ENCODE peak calls at places on chromosomes 7 and 10, in nine cellular contexts. One of them, this sample, is unnamed. For H3K9me3, the result is how much of the 10 kb centered on the place peaks cover.

GRCh38 chr7:21412953-21413352 is 14.9 kb upstream of the SP4 start:
- DNase-seq in stomach: no peak
- DNase-seq in ovary: no peak
- DNase-seq in transverse colon: no peak
- DNase-seq in K562: no peak
- DNase-seq in HepG2: no peak
- DNase-seq in A549: no peak
- DNase-seq in esophagus muscularis mucosa: no peak
- DNase-seq in sigmoid colon: no peak
- DNase-seq in this sample: no peak

GRCh38 chr10:23172846-23173548 is 19.1 kb upstream of the PTF1A start:
- DNase-seq in stomach: no peak
- DNase-seq in ovary: no peak
- DNase-seq in transverse colon: no peak
- DNase-seq in K562: no peak
- DNase-seq in HepG2: no peak
- DNase-seq in A549: no peak
- DNase-seq in esophagus muscularis mucosa: no peak
- DNase-seq in sigmoid colon: no peak
- DNase-seq in this sample: no peak

GRCh38 chr10:59002011-59002410 is 174.4 kb upstream of the PHYHIPL start:
- DNase-seq in stomach: no peak
- DNase-seq in ovary: no peak
- DNase-seq in transverse colon: no peak
- DNase-seq in K562: no peak
- DNase-seq in HepG2: no peak
- DNase-seq in A549: no peak
- DNase-seq in esophagus muscularis mucosa: no peak
- DNase-seq in sigmoid colon: no peak
- DNase-seq in this sample: no peak

GRCh38 chr7:130481898-130482297 is 10.0 kb upstream of the MEST start:
- DNase-seq in stomach: peak
- DNase-seq in ovary: no peak
- DNase-seq in transverse colon: no peak
- DNase-seq in K562: no peak
- DNase-seq in HepG2: no peak
- DNase-seq in A549: no peak
- DNase-seq in esophagus muscularis mucosa: no peak
- DNase-seq in sigmoid colon: no peak
- DNase-seq in this sample: no peak

GRCh38 chr10:23702977-23703414 is 264.1 kb downstream of the OTUD1 start:
- DNase-seq in stomach: peak
- DNase-seq in ovary: no peak
- DNase-seq in transverse colon: peak
- DNase-seq in K562: peak
- DNase-seq in HepG2: peak
- DNase-seq in A549: peak
- DNase-seq in esophagus muscularis mucosa: no peak
- DNase-seq in sigmoid colon: peak
- DNase-seq in this sample: no peak

GRCh38 chr7:132392713-132393112 is 183.6 kb downstream of the PLXNA4 start:
- DNase-seq in stomach: no peak
- DNase-seq in ovary: no peak
- DNase-seq in transverse colon: no peak
- DNase-seq in K562: no peak
- DNase-seq in HepG2: no peak
- DNase-seq in A549: no peak
- DNase-seq in esophagus muscularis mucosa: no peak
- DNase-seq in sigmoid colon: no peak
- DNase-seq in this sample: no peak

GRCh38 chr7:83484266-83484665 is 164.7 kb downstream of the SEMA3E start:
- DNase-seq in stomach: no peak
- DNase-seq in ovary: no peak
- DNase-seq in transverse colon: no peak
- DNase-seq in K562: no peak
- DNase-seq in HepG2: no peak
- DNase-seq in A549: no peak
- DNase-seq in esophagus muscularis mucosa: no peak
- DNase-seq in sigmoid colon: no peak
- DNase-seq in this sample: no peak

GRCh38 chr10:43361532-43362190 is 9.8 kb upstream of the FXYD4 start:
- DNase-seq in stomach: no peak
- DNase-seq in ovary: no peak
- DNase-seq in transverse colon: no peak
- DNase-seq in K562: no peak
- DNase-seq in HepG2: no peak
- DNase-seq in A549: no peak
- DNase-seq in esophagus muscularis mucosa: no peak
- DNase-seq in sigmoid colon: no peak
- DNase-seq in this sample: no peak

GRCh38 chr7:51121945-51122425 is 194.6 kb downstream of the COBL start:
- DNase-seq in stomach: no peak
- DNase-seq in ovary: no peak
- DNase-seq in transverse colon: no peak
- DNase-seq in K562: no peak
- DNase-seq in HepG2: no peak
- DNase-seq in A549: no peak
- DNase-seq in esophagus muscularis mucosa: peak
- DNase-seq in sigmoid colon: no peak
- DNase-seq in this sample: no peak

GRCh38 chr10:61786728-61787127 is 114.8 kb upstream of the ARID5B start:
- DNase-seq in stomach: no peak
- DNase-seq in ovary: no peak
- DNase-seq in transverse colon: no peak
- DNase-seq in K562: peak
- DNase-seq in HepG2: no peak
- DNase-seq in A549: no peak
- DNase-seq in esophagus muscularis mucosa: no peak
- DNase-seq in sigmoid colon: no peak
- DNase-seq in this sample: peak

GRCh38 chr7:50446542-50446960 is 3.6 kb downstream of the FIGNL1 start:
- DNase-seq in stomach: no peak
- DNase-seq in ovary: no peak
- DNase-seq in transverse colon: no peak
- DNase-seq in K562: no peak
- DNase-seq in HepG2: peak
- DNase-seq in A549: peak
- DNase-seq in esophagus muscularis mucosa: no peak
- DNase-seq in sigmoid colon: no peak
- DNase-seq in this sample: no peak

GRCh38 chr10:119654540-119654939 is 3.4 kb downstream of the BAG3 start:
- DNase-seq in stomach: peak
- DNase-seq in ovary: no peak
- DNase-seq in transverse colon: peak
- DNase-seq in K562: no peak
- DNase-seq in HepG2: peak
- DNase-seq in A549: peak
- DNase-seq in esophagus muscularis mucosa: no peak
- DNase-seq in sigmoid colon: peak
- DNase-seq in this sample: no peak

GRCh38 chr10:4671451-4672145 is 154.4 kb upstream of the AKR1E2 start:
- DNase-seq in stomach: no peak
- DNase-seq in ovary: no peak
- DNase-seq in transverse colon: no peak
- DNase-seq in K562: no peak
- DNase-seq in HepG2: no peak
- DNase-seq in A549: peak
- DNase-seq in esophagus muscularis mucosa: no peak
- DNase-seq in sigmoid colon: no peak
- DNase-seq in this sample: no peak
- TF ChIP-seq EP300 in stomach: no peak
- TF ChIP-seq EP300 in ovary: no peak
- TF ChIP-seq EP300 in transverse colon: no peak
- TF ChIP-seq EP300 in K562: no peak
- TF ChIP-seq EP300 in HepG2: no peak
- TF ChIP-seq EP300 in A549: no peak
- TF ChIP-seq EP300 in esophagus muscularis mucosa: no peak
- TF ChIP-seq EP300 in sigmoid colon: no peak
- TF ChIP-seq EP300 in this sample: no peak

GRCh38 chr7:157817433-157817832 is 480.6 kb downstream of the DNAJB6 start:
- DNase-seq in stomach: no peak
- DNase-seq in ovary: no peak
- DNase-seq in transverse colon: no peak
- DNase-seq in K562: no peak
- DNase-seq in HepG2: no peak
- DNase-seq in A549: no peak
- DNase-seq in esophagus muscularis mucosa: no peak
- DNase-seq in sigmoid colon: no peak
- DNase-seq in this sample: no peak

GRCh38 chr7:157818701-157819516 is 482.1 kb downstream of the DNAJB6 start:
- DNase-seq in stomach: no peak
- DNase-seq in ovary: no peak
- DNase-seq in transverse colon: no peak
- DNase-seq in K562: no peak
- DNase-seq in HepG2: no peak
- DNase-seq in A549: no peak
- DNase-seq in esophagus muscularis mucosa: no peak
- DNase-seq in sigmoid colon: no peak
- DNase-seq in this sample: no peak

GRCh38 chr7:157820796-157821195 is 484.0 kb downstream of the DNAJB6 start:
- DNase-seq in stomach: no peak
- DNase-seq in ovary: no peak
- DNase-seq in transverse colon: no peak
- DNase-seq in K562: no peak
- DNase-seq in HepG2: no peak
- DNase-seq in A549: no peak
- DNase-seq in esophagus muscularis mucosa: no peak
- DNase-seq in sigmoid colon: no peak
- DNase-seq in this sample: no peak

GRCh38 chr7:157817944-157818700 is 481.3 kb downstream of the DNAJB6 start:
- DNase-seq in stomach: no peak
- DNase-seq in ovary: no peak
- DNase-seq in transverse colon: no peak
- DNase-seq in K562: no peak
- DNase-seq in HepG2: no peak
- DNase-seq in A549: no peak
- DNase-seq in esophagus muscularis mucosa: no peak
- DNase-seq in sigmoid colon: no peak
- DNase-seq in this sample: no peak

GRCh38 chr7:157819517-157819807 is 482.7 kb downstream of the DNAJB6 start:
- DNase-seq in stomach: no peak
- DNase-seq in ovary: no peak
- DNase-seq in transverse colon: no peak
- DNase-seq in K562: no peak
- DNase-seq in HepG2: no peak
- DNase-seq in A549: no peak
- DNase-seq in esophagus muscularis mucosa: no peak
- DNase-seq in sigmoid colon: no peak
- DNase-seq in this sample: no peak
- H3K9me3 ChIP-seq in stomach: under half
- H3K9me3 ChIP-seq in ovary: under half
- H3K9me3 ChIP-seq in transverse colon: under half
- H3K9me3 ChIP-seq in K562: under half
- H3K9me3 ChIP-seq in HepG2: under half
- H3K9me3 ChIP-seq in A549: under half
- H3K9me3 ChIP-seq in esophagus muscularis mucosa: under half
- H3K9me3 ChIP-seq in sigmoid colon: under half
- H3K9me3 ChIP-seq in this sample: under half

GRCh38 chr7:74190259-74190658 is 16.1 kb downstream of the EIF4H start:
- DNase-seq in stomach: no peak
- DNase-seq in ovary: no peak
- DNase-seq in transverse colon: no peak
- DNase-seq in K562: no peak
- DNase-seq in HepG2: no peak
- DNase-seq in A549: no peak
- DNase-seq in esophagus muscularis mucosa: no peak
- DNase-seq in sigmoid colon: peak
- DNase-seq in this sample: no peak

GRCh38 chr7:74194686-74195085 is 15.1 kb upstream of the LAT2 start:
- DNase-seq in stomach: no peak
- DNase-seq in ovary: no peak
- DNase-seq in transverse colon: no peak
- DNase-seq in K562: no peak
- DNase-seq in HepG2: no peak
- DNase-seq in A549: no peak
- DNase-seq in esophagus muscularis mucosa: no peak
- DNase-seq in sigmoid colon: no peak
- DNase-seq in this sample: no peak

GRCh38 chr7:74191231-74191630 is 17.1 kb downstream of the EIF4H start:
- DNase-seq in stomach: no peak
- DNase-seq in ovary: no peak
- DNase-seq in transverse colon: no peak
- DNase-seq in K562: no peak
- DNase-seq in HepG2: no peak
- DNase-seq in A549: no peak
- DNase-seq in esophagus muscularis mucosa: no peak
- DNase-seq in sigmoid colon: peak
- DNase-seq in this sample: no peak

GRCh38 chr7:74193054-74193453 is 16.8 kb upstream of the LAT2 start:
- DNase-seq in stomach: no peak
- DNase-seq in ovary: no peak
- DNase-seq in transverse colon: no peak
- DNase-seq in K562: no peak
- DNase-seq in HepG2: no peak
- DNase-seq in A549: no peak
- DNase-seq in esophagus muscularis mucosa: no peak
- DNase-seq in sigmoid colon: peak
- DNase-seq in this sample: no peak

GRCh38 chr7:74193913-74194312 is 15.9 kb upstream of the LAT2 start:
- DNase-seq in stomach: no peak
- DNase-seq in ovary: no peak
- DNase-seq in transverse colon: no peak
- DNase-seq in K562: no peak
- DNase-seq in HepG2: no peak
- DNase-seq in A549: no peak
- DNase-seq in esophagus muscularis mucosa: no peak
- DNase-seq in sigmoid colon: no peak
- DNase-seq in this sample: no peak
- TF ChIP-seq POLR2A in stomach: no peak
- TF ChIP-seq POLR2A in ovary: no peak
- TF ChIP-seq POLR2A in transverse colon: no peak
- TF ChIP-seq POLR2A in K562: peak
- TF ChIP-seq POLR2A in HepG2: no peak
- TF ChIP-seq POLR2A in A549: no peak
- TF ChIP-seq POLR2A in esophagus muscularis mucosa: no peak
- TF ChIP-seq POLR2A in sigmoid colon: no peak
- TF ChIP-seq POLR2A in this sample: no peak

GRCh38 chr7:121126801-121127534 is 138.5 kb downstream of the CPED1 start:
- DNase-seq in stomach: no peak
- DNase-seq in ovary: no peak
- DNase-seq in transverse colon: no peak
- DNase-seq in K562: no peak
- DNase-seq in HepG2: no peak
- DNase-seq in A549: peak
- DNase-seq in esophagus muscularis mucosa: no peak
- DNase-seq in sigmoid colon: no peak
- DNase-seq in this sample: no peak
- TF ChIP-seq EP300 in stomach: no peak
- TF ChIP-seq EP300 in ovary: no peak
- TF ChIP-seq EP300 in transverse colon: no peak
- TF ChIP-seq EP300 in K562: no peak
- TF ChIP-seq EP300 in HepG2: no peak
- TF ChIP-seq EP300 in A549: no peak
- TF ChIP-seq EP300 in esophagus muscularis mucosa: no peak
- TF ChIP-seq EP300 in sigmoid colon: no peak
- TF ChIP-seq EP300 in this sample: no peak

This sample was measured in tibial nerve.